ENCODE peak calls at places on chromosomes 2 and 18, in four cellular contexts. X, D, Y and O are unnamed samples.
A peak's percentile ranks its signal among the peaks of the same experiment; 100 is the strongest.

GRCh38 chr2:98935777-98936132 is 270 bp downstream of the CRACDL start:
- DNase-seq in X (no peak), D (no peak), Y (no peak), O (no peak)

GRCh38 chr18:12911025-12911927 is 27.2 kb upstream of the PTPN2 start:
- DNase-seq in X (no peak), D (peak; percentile 72), Y (peak; percentile 17), O (no peak)

GRCh38 chr2:28277466-28277865 is 115.2 kb upstream of the FOSL2 start:
- DNase-seq in X (no peak), D (no peak), Y (peak; percentile 29), O (no peak)

GRCh38 chr18:55047546-55047945 is 88.3 kb upstream of the CCDC68 start:
- DNase-seq in X (no peak), D (no peak), Y (peak; percentile 12), O (no peak)

GRCh38 chr2:142973160-142973821 is 95.8 kb downstream of the KYNU start:
- DNase-seq in X (no peak), D (no peak), Y (no peak), O (peak; percentile 9)

GRCh38 chr2:61855178-61855523 is 1.3 kb upstream of the FAM161A start:
- DNase-seq in X (no peak), D (no peak), Y (peak; percentile 48), O (peak; percentile 51)

GRCh38 chr18:29779096-29779495 is 1263.4 kb downstream of the DSC3 start:
- DNase-seq in X (no peak), D (no peak), Y (no peak), O (no peak)

GRCh38 chr2:8574196-8575010 is 107.5 kb upstream of the ID2 start:
- DNase-seq in X (no peak), D (no peak), Y (peak; percentile 66), O (no peak)

GRCh38 chr2:105872142-105872728 is 127.5 kb downstream of the NCK2 start:
- DNase-seq in X (no peak), D (no peak), Y (no peak), O (no peak)
- TF ChIP-seq EZH2phosphoT487 in X (no peak), D (no peak), Y (no peak), O (no peak)

GRCh38 chr2:47253440-47253839 is 98.3 kb upstream of the STPG4 start:
- DNase-seq in X (no peak), D (no peak), Y (no peak), O (no peak)
- H3K4me1 ChIP-seq in X (peaks cover 9% of the 10 kb centered on the region), D (peaks cover 8% of the 10 kb centered on the region), Y (peaks cover 6% of the 10 kb centered on the region), O (peaks cover 21% of the 10 kb centered on the region)

GRCh38 chr18:8359481-8359880 is 249.8 kb upstream of the RAB12 start:
- DNase-seq in X (no peak), D (no peak), Y (no peak), O (no peak)
- H3K27me3 ChIP-seq in X (peaks cover 15% of the 10 kb centered on the region), D (no peaks in the 10 kb centered on the region), Y (no peaks in the 10 kb centered on the region), O (no peaks in the 10 kb centered on the region)

DNA sequence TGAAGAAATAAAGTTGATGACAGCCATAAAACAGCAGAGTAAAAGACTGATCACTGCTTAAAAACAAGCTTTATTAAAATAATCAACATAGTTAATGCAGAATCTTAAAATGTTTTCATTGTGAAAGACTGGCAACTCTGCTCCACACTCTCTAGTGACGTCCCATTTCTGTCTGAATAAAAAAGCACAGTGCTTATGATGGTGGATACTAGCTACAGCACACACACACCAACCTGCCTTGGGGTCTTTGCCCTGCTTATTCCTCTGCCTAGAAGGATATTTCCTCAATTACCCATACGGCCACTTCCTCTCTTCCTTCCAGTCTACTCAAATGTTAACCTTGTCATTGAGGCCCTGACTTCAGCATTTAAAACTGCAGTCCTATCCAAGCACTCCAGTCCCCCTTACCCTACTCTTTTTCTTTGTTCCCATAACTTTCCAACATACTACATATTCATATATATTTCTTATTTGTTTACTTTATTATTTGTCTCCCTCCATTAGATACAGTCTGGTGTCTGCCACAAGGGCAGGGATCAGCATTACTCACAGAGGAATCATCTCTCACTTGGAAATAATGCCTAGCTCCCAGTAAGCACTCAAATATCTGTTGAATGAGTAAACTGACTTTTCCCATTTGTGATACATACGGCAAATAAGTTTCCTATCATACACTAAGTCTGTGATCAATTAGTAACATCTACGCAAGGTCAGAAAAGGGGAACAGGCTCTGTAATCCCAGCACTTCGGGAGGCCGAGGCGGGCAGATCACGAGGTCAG is 18.9 kb downstream of the C1D start:
- DNase-seq in X (no peak), D (no peak), Y (no peak), O (no peak)
- TF ChIP-seq EZH2phosphoT487 in X (no peak), D (no peak), Y (no peak), O (no peak)

GRCh38 chr2:216222650-216223352 is 113.7 kb downstream of the XRCC5 start:
- DNase-seq in X (no peak), D (peak; percentile 63), Y (no peak), O (peak; percentile 16)
- H3K4me1 ChIP-seq in X (no peaks in the 10 kb centered on the region), D (no peaks in the 10 kb centered on the region), Y (no peaks in the 10 kb centered on the region), O (no peaks in the 10 kb centered on the region)